ENCODE peak calls at places on chromosome 7, in eight cellular contexts. One of them, this sample, is unnamed.

GRCh38 chr7:27179503-27180430 is 5.3 kb downstream of the HOXA11 start:
- DNase-seq in PC-9: no peak
- DNase-seq in BE2C: peak
- DNase-seq in Caco-2: peak
- DNase-seq in progenitor cell of endocrine pancreas: peak
- DNase-seq in WERI-Rb-1: peak
- DNase-seq in RWPE1: peak
- DNase-seq in PC-3: peak
- DNase-seq in this sample: peak

GRCh38 chr7:157153260-157153659 is 14.5 kb downstream of the UBE3C start:
- DNase-seq in PC-9: no peak
- DNase-seq in BE2C: no peak
- DNase-seq in Caco-2: no peak
- DNase-seq in progenitor cell of endocrine pancreas: no peak
- DNase-seq in WERI-Rb-1: no peak
- DNase-seq in RWPE1: no peak
- DNase-seq in PC-3: no peak
- DNase-seq in this sample: no peak

GRCh38 chr7:152051968-152052367 is 26.5 kb downstream of the GALNT11 start:
- DNase-seq in PC-9: no peak
- DNase-seq in BE2C: no peak
- DNase-seq in Caco-2: no peak
- DNase-seq in progenitor cell of endocrine pancreas: no peak
- DNase-seq in WERI-Rb-1: no peak
- DNase-seq in RWPE1: no peak
- DNase-seq in PC-3: no peak
- DNase-seq in this sample: no peak

GRCh38 chr7:15678646-15679045 is 7.8 kb downstream of the MEOX2 start:
- DNase-seq in PC-9: no peak
- DNase-seq in BE2C: no peak
- DNase-seq in Caco-2: no peak
- DNase-seq in progenitor cell of endocrine pancreas: no peak
- DNase-seq in WERI-Rb-1: no peak
- DNase-seq in RWPE1: no peak
- DNase-seq in PC-3: no peak
- DNase-seq in this sample: no peak

GRCh38 chr7:157041004-157041403 is 30.5 kb upstream of the MNX1 start:
- DNase-seq in PC-9: no peak
- DNase-seq in BE2C: no peak
- DNase-seq in Caco-2: no peak
- DNase-seq in progenitor cell of endocrine pancreas: no peak
- DNase-seq in WERI-Rb-1: no peak
- DNase-seq in RWPE1: no peak
- DNase-seq in PC-3: no peak
- DNase-seq in this sample: no peak

GRCh38 chr7:46855851-46856250 is 726.1 kb downstream of the TNS3 start:
- DNase-seq in PC-9: no peak
- DNase-seq in BE2C: no peak
- DNase-seq in Caco-2: no peak
- DNase-seq in progenitor cell of endocrine pancreas: no peak
- DNase-seq in WERI-Rb-1: no peak
- DNase-seq in RWPE1: no peak
- DNase-seq in PC-3: no peak
- DNase-seq in this sample: no peak

GRCh38 chr7:90520484-90520883 is 51.0 kb downstream of the PTTG1IP2 start:
- DNase-seq in PC-9: no peak
- DNase-seq in BE2C: no peak
- DNase-seq in Caco-2: no peak
- DNase-seq in progenitor cell of endocrine pancreas: no peak
- DNase-seq in WERI-Rb-1: no peak
- DNase-seq in RWPE1: no peak
- DNase-seq in PC-3: peak
- DNase-seq in this sample: no peak

GRCh38 chr7:38016567-38016966 is 96.1 kb downstream of the EPDR1 start:
- DNase-seq in PC-9: no peak
- DNase-seq in BE2C: no peak
- DNase-seq in Caco-2: no peak
- DNase-seq in progenitor cell of endocrine pancreas: no peak
- DNase-seq in WERI-Rb-1: no peak
- DNase-seq in RWPE1: no peak
- DNase-seq in PC-3: no peak
- DNase-seq in this sample: no peak

GRCh38 chr7:139915864-139916716 is 87.0 kb downstream of the TBXAS1 start:
- DNase-seq in PC-9: peak
- DNase-seq in BE2C: no peak
- DNase-seq in Caco-2: no peak
- DNase-seq in progenitor cell of endocrine pancreas: no peak
- DNase-seq in WERI-Rb-1: no peak
- DNase-seq in RWPE1: peak
- DNase-seq in PC-3: peak
- DNase-seq in this sample: no peak

GRCh38 chr7:100089458-100090201 is 861 bp downstream of the COPS6 start:
- DNase-seq in PC-9: no peak
- DNase-seq in BE2C: no peak
- DNase-seq in Caco-2: no peak
- DNase-seq in progenitor cell of endocrine pancreas: no peak
- DNase-seq in WERI-Rb-1: no peak
- DNase-seq in RWPE1: no peak
- DNase-seq in PC-3: no peak
- DNase-seq in this sample: no peak

GRCh38 chr7:133709036-133709880 is 417.9 kb upstream of the LRGUK start:
- DNase-seq in PC-9: no peak
- DNase-seq in BE2C: no peak
- DNase-seq in Caco-2: no peak
- DNase-seq in progenitor cell of endocrine pancreas: no peak
- DNase-seq in WERI-Rb-1: no peak
- DNase-seq in RWPE1: no peak
- DNase-seq in PC-3: no peak
- DNase-seq in this sample: no peak

GRCh38 chr7:44368885-44369284 is 43.5 kb upstream of the CAMK2B start:
- DNase-seq in PC-9: peak
- DNase-seq in BE2C: no peak
- DNase-seq in Caco-2: no peak
- DNase-seq in progenitor cell of endocrine pancreas: no peak
- DNase-seq in WERI-Rb-1: no peak
- DNase-seq in RWPE1: peak
- DNase-seq in PC-3: peak
- DNase-seq in this sample: no peak

GRCh38 chr7:145582742-145583303 is 533.8 kb upstream of the CNTNAP2 start:
- DNase-seq in PC-9: no peak
- DNase-seq in BE2C: no peak
- DNase-seq in Caco-2: no peak
- DNase-seq in progenitor cell of endocrine pancreas: no peak
- DNase-seq in WERI-Rb-1: no peak
- DNase-seq in RWPE1: no peak
- DNase-seq in PC-3: peak
- DNase-seq in this sample: no peak

GRCh38 chr7:134844200-134844599 is 64.8 kb downstream of the CALD1 start:
- DNase-seq in PC-9: peak
- DNase-seq in BE2C: no peak
- DNase-seq in Caco-2: no peak
- DNase-seq in progenitor cell of endocrine pancreas: no peak
- DNase-seq in WERI-Rb-1: no peak
- DNase-seq in RWPE1: peak
- DNase-seq in PC-3: peak
- DNase-seq in this sample: no peak

GRCh38 chr7:134842901-134843300 is 63.5 kb downstream of the CALD1 start:
- DNase-seq in PC-9: no peak
- DNase-seq in BE2C: no peak
- DNase-seq in Caco-2: no peak
- DNase-seq in progenitor cell of endocrine pancreas: no peak
- DNase-seq in WERI-Rb-1: no peak
- DNase-seq in RWPE1: no peak
- DNase-seq in PC-3: no peak
- DNase-seq in this sample: no peak

GRCh38 chr7:134842062-134842461 is 62.6 kb downstream of the CALD1 start:
- DNase-seq in PC-9: no peak
- DNase-seq in BE2C: no peak
- DNase-seq in Caco-2: no peak
- DNase-seq in progenitor cell of endocrine pancreas: no peak
- DNase-seq in WERI-Rb-1: no peak
- DNase-seq in RWPE1: no peak
- DNase-seq in PC-3: no peak
- DNase-seq in this sample: no peak

GRCh38 chr7:134847834-134848233 is 68.4 kb downstream of the CALD1 start:
- DNase-seq in PC-9: no peak
- DNase-seq in BE2C: no peak
- DNase-seq in Caco-2: no peak
- DNase-seq in progenitor cell of endocrine pancreas: no peak
- DNase-seq in WERI-Rb-1: no peak
- DNase-seq in RWPE1: no peak
- DNase-seq in PC-3: no peak
- DNase-seq in this sample: no peak

GRCh38 chr7:134845461-134845860 is 66.0 kb downstream of the CALD1 start:
- DNase-seq in PC-9: no peak
- DNase-seq in BE2C: no peak
- DNase-seq in Caco-2: peak
- DNase-seq in progenitor cell of endocrine pancreas: no peak
- DNase-seq in WERI-Rb-1: peak
- DNase-seq in RWPE1: peak
- DNase-seq in PC-3: peak
- DNase-seq in this sample: no peak
- TF ChIP-seq CTCF in PC-9: peak
- TF ChIP-seq CTCF in BE2C: peak
- TF ChIP-seq CTCF in Caco-2: peak
- TF ChIP-seq CTCF in progenitor cell of endocrine pancreas: peak
- TF ChIP-seq CTCF in WERI-Rb-1: peak
- TF ChIP-seq CTCF in RWPE1: peak
- TF ChIP-seq CTCF in PC-3: peak
- TF ChIP-seq CTCF in this sample: peak

GRCh38 chr7:95199779-95200558 is 124.4 kb downstream of the PON1 start:
- DNase-seq in PC-9: no peak
- DNase-seq in BE2C: peak
- DNase-seq in Caco-2: no peak
- DNase-seq in progenitor cell of endocrine pancreas: no peak
- DNase-seq in WERI-Rb-1: peak
- DNase-seq in RWPE1: peak
- DNase-seq in PC-3: peak
- DNase-seq in this sample: no peak
- TF ChIP-seq CTCF in PC-9: peak
- TF ChIP-seq CTCF in BE2C: peak
- TF ChIP-seq CTCF in Caco-2: peak
- TF ChIP-seq CTCF in progenitor cell of endocrine pancreas: peak
- TF ChIP-seq CTCF in WERI-Rb-1: peak
- TF ChIP-seq CTCF in RWPE1: peak
- TF ChIP-seq CTCF in PC-3: peak
- TF ChIP-seq CTCF in this sample: peak

DNA sequence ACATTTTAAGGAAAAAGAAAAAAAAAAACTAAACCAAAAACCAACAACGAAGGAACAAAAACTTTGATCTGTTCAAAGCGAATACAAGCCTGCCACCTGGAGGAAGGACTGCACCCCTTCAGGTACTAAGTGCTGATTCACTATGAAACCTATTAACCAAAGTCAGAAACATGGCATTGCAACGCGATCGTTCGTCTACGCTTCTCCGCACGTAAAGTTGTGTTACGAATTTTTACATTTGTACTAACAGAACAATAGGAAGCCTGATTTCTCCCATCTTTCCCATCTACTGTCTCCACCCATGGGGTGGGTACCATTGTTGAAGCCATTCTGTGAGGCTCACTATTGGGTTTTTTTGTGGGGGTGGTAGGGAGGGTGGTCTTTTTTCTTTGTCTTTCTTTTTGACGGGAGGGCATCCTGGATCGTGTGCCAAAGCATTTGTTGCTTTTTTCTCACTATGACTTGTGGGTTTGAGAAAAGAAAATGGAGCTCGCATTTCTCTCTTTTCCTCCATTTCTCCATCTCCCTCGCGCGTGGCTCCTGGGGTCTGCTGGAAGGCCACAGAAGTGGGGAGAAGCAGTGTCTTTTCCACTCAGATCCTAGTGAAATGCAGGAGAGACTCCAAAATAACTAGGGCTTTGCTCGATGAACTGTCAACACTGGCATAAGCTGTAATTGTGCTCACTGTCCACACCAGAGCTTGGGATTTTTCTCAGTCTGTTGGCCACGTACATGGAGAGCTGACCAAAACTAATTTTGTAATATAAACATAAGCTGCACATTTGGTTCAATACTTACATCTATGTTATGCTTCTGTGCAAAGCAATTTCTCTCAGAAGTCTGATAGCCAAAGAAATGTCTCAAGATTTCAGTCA is 100.9 kb upstream of the YAE1 start:
- DNase-seq in PC-9: peak
- DNase-seq in BE2C: peak
- DNase-seq in Caco-2: peak
- DNase-seq in progenitor cell of endocrine pancreas: peak
- DNase-seq in WERI-Rb-1: peak
- DNase-seq in RWPE1: peak
- DNase-seq in PC-3: peak
- DNase-seq in this sample: no peak
- TF ChIP-seq CTCF in PC-9: peak
- TF ChIP-seq CTCF in BE2C: peak
- TF ChIP-seq CTCF in Caco-2: peak
- TF ChIP-seq CTCF in progenitor cell of endocrine pancreas: peak
- TF ChIP-seq CTCF in WERI-Rb-1: peak
- TF ChIP-seq CTCF in RWPE1: peak
- TF ChIP-seq CTCF in PC-3: peak
- TF ChIP-seq CTCF in this sample: peak

GRCh38 chr7:12686234-12686893 is 1.1 kb upstream of the ARL4A start:
- DNase-seq in PC-9: peak
- DNase-seq in BE2C: peak
- DNase-seq in Caco-2: peak
- DNase-seq in progenitor cell of endocrine pancreas: peak
- DNase-seq in WERI-Rb-1: peak
- DNase-seq in RWPE1: peak
- DNase-seq in PC-3: peak
- DNase-seq in this sample: peak

GRCh38 chr7:12687213-12688171 is at the start of gene ARL4A:
- DNase-seq in PC-9: peak
- DNase-seq in BE2C: peak
- DNase-seq in Caco-2: peak
- DNase-seq in progenitor cell of endocrine pancreas: peak
- DNase-seq in WERI-Rb-1: peak
- DNase-seq in RWPE1: peak
- DNase-seq in PC-3: peak
- DNase-seq in this sample: peak

GRCh38 chr7:12685550-12685949 is 1.9 kb upstream of the ARL4A start:
- DNase-seq in PC-9: no peak
- DNase-seq in BE2C: peak
- DNase-seq in Caco-2: peak
- DNase-seq in progenitor cell of endocrine pancreas: peak
- DNase-seq in WERI-Rb-1: peak
- DNase-seq in RWPE1: no peak
- DNase-seq in PC-3: peak
- DNase-seq in this sample: no peak

GRCh38 chr7:12684733-12685132 is 2.7 kb upstream of the ARL4A start:
- DNase-seq in PC-9: no peak
- DNase-seq in BE2C: no peak
- DNase-seq in Caco-2: no peak
- DNase-seq in progenitor cell of endocrine pancreas: no peak
- DNase-seq in WERI-Rb-1: no peak
- DNase-seq in RWPE1: no peak
- DNase-seq in PC-3: no peak
- DNase-seq in this sample: no peak

DNA sequence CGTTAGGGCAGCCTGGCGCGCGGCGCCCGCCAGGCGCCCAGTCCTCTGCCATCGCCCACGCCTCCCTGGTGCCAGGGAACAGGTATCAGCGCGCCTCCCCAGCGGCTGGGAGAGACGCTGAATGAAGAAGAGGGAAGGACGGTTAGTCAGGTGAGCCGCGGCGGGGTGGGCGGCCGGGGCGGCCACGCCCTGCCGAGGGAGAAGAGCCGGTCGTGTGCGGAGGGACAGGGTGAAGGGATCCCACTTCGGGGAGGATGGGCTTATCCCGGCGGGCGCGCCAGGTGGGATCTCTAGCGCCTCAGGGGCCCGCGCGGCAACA is 580 bp upstream of the ARL4A start:
- DNase-seq in PC-9: no peak
- DNase-seq in BE2C: no peak
- DNase-seq in Caco-2: no peak
- DNase-seq in progenitor cell of endocrine pancreas: no peak
- DNase-seq in WERI-Rb-1: no peak
- DNase-seq in RWPE1: no peak
- DNase-seq in PC-3: no peak
- DNase-seq in this sample: no peak
- TF ChIP-seq CTCF in PC-9: peak
- TF ChIP-seq CTCF in BE2C: no peak
- TF ChIP-seq CTCF in Caco-2: no peak
- TF ChIP-seq CTCF in progenitor cell of endocrine pancreas: peak
- TF ChIP-seq CTCF in WERI-Rb-1: no peak
- TF ChIP-seq CTCF in RWPE1: peak
- TF ChIP-seq CTCF in PC-3: peak
- TF ChIP-seq CTCF in this sample: no peak

This sample was measured in D721Med.